ENCODE peak calls at places on chromosomes 13 and 19, in five cellular contexts. S, H, D, N and P are unnamed samples. For H3K4me1 and H3K9me3, the result is how much of the 10 kb centered on the place peaks cover.

GRCh38 chr19:28242317-28242927 is 970.5 kb downstream of the UQCRFS1 start:
- DNase-seq in S (peak), H (peak), D (no peak), N (peak), P (no peak)

GRCh38 chr13:86051134-86052103 is 252.2 kb upstream of the SLITRK6 start:
- DNase-seq in S (no peak), H (no peak), D (no peak), N (no peak), P (no peak)

GRCh38 chr13:35343417-35343816 is 133.1 kb downstream of the MAB21L1 start:
- DNase-seq in S (no peak), H (no peak), D (no peak), N (no peak), P (no peak)

GRCh38 chr19:16118489-16119033 is 6.9 kb downstream of the RAB8A start:
- DNase-seq in S (no peak), H (peak), D (no peak), N (no peak), P (no peak)

GRCh38 chr13:110554227-110554836 is 7.2 kb downstream of the RAB20 start:
- DNase-seq in S (no peak), H (no peak), D (no peak), N (no peak), P (no peak)

GRCh38 chr13:30850867-30851211 is 55.2 kb upstream of the MEDAG start:
- DNase-seq in S (no peak), H (no peak), D (no peak), N (no peak), P (no peak)

GRCh38 chr19:54325194-54325621 is 12.2 kb upstream of the LILRA5 start:
- DNase-seq in S (peak), H (peak), D (peak), N (peak), P (no peak)

GRCh38 chr19:5293607-5294089 is 47.0 kb downstream of the PTPRS start:
- DNase-seq in S (peak), H (no peak), D (peak), N (peak), P (no peak)

GRCh38 chr19:47186337-47187022 is 44.5 kb downstream of the BBC3 start:
- DNase-seq in S (no peak), H (no peak), D (no peak), N (no peak), P (peak)

GRCh38 chr19:50311723-50312635 is 17.2 kb downstream of the KCNC3 start:
- DNase-seq in S (peak), H (no peak), D (no peak), N (peak), P (no peak)

GRCh38 chr13:51881296-51881695 is 19.5 kb downstream of the CCDC70 start:
- DNase-seq in S (no peak), H (no peak), D (no peak), N (no peak), P (no peak)

GRCh38 chr19:41548954-41549688 is 26.8 kb upstream of the CEACAM21 start:
- DNase-seq in S (no peak), H (peak), D (no peak), N (peak), P (peak)

GRCh38 chr13:44078806-44079378 is 199.2 kb downstream of the LACC1 start:
- DNase-seq in S (no peak), H (no peak), D (no peak), N (no peak), P (no peak)

GRCh38 chr19:16106121-16106520 is 5.6 kb upstream of the RAB8A start:
- DNase-seq in S (no peak), H (peak), D (peak), N (peak), P (peak)

GRCh38 chr19:38028913-38029565 is 122.0 kb downstream of the SIPA1L3 start:
- DNase-seq in S (no peak), H (no peak), D (peak), N (no peak), P (no peak)

GRCh38 chr19:44643605-44644390 is at the start of gene PVR:
- DNase-seq in S (peak), H (no peak), D (peak), N (peak), P (peak)

GRCh38 chr13:41311607-41312500 is 787 bp downstream of the NAA16 start:
- DNase-seq in S (peak), H (peak), D (peak), N (peak), P (peak)

GRCh38 chr19:29806098-29806866 is 5.5 kb upstream of the CCNE1 start:
- DNase-seq in S (peak), H (no peak), D (peak), N (peak), P (no peak)

GRCh38 chr13:73138276-73138950 is 79.6 kb downstream of the KLF5 start:
- DNase-seq in S (peak), H (no peak), D (peak), N (peak), P (peak)

GRCh38 chr13:113769106-113769505 is 10.1 kb downstream of the TMEM255B start:
- DNase-seq in S (no peak), H (no peak), D (no peak), N (no peak), P (no peak)

GRCh38 chr13:113769881-113770280 is 10.9 kb downstream of the TMEM255B start:
- DNase-seq in S (no peak), H (no peak), D (no peak), N (no peak), P (no peak)

GRCh38 chr13:113766035-113766800 is 7.2 kb downstream of the TMEM255B start:
- DNase-seq in S (no peak), H (no peak), D (no peak), N (no peak), P (no peak)

GRCh38 chr13:113767366-113767765 is 8.3 kb downstream of the TMEM255B start:
- DNase-seq in S (no peak), H (no peak), D (no peak), N (no peak), P (no peak)

DNA sequence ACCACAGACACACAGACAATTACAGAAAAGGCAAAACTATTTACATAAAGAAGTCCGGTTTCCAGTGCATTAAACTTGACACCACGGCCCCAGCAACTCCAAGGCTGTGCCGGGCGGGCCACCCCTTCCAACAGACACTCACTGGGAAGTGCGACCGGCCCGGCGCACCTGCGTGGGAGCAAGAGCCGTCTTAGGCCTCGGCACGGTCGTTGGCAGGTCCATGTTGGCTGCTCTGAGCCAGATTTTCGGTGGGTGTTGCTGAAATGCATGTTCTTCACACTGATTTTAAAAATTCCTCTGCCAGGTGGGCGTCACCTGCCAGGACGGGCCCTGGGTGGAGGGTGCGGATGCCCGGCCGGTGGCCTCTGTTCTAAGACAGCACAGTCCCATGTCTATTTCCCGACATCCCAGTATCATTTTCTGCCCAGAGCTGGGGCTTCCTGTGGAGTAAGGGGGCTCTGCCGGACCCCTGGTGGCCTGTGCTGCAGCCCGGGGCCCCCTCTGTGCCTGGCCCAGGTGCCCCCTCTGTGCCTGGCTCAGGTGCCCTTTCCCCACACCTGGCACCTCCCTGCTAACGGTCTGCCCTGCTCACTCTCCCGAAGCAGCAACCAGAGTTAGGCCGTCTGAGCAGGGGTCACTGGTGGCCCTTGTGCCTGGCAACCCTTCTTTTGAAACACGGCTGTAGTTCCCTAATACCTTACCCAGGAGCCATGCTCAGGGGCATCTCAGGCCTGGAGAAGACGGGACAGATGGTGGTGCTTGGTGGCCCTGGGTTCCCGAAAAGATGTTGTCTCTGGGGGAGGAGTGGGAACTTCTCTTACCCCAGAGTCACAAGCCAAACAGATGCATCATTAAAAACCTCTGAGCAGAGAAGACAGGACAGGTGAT is 9.2 kb downstream of the TMEM255B start:
- DNase-seq in S (no peak), H (no peak), D (no peak), N (no peak), P (no peak)
- TF ChIP-seq CTCF in S (no peak), H (no peak), D (no peak), N (no peak), P (no peak)

GRCh38 chr13:102273111-102273510 is 128.7 kb downstream of the FGF14 start:
- DNase-seq in S (no peak), H (no peak), D (no peak), N (no peak), P (no peak)
- H3K4me1 ChIP-seq in S (under half), H (under half), D (under half), N (under half), P (under half)

GRCh38 chr19:57689750-57690149 is 8.0 kb downstream of the ZNF551 start:
- DNase-seq in S (no peak), H (no peak), D (no peak), N (no peak), P (no peak)

GRCh38 chr19:57682226-57682766 is 519 bp downstream of the ZNF551 start:
- DNase-seq in S (no peak), H (no peak), D (no peak), N (no peak), P (no peak)

GRCh38 chr19:57688011-57688763 is 6.4 kb downstream of the ZNF551 start:
- DNase-seq in S (no peak), H (no peak), D (no peak), N (no peak), P (no peak)

GRCh38 chr19:57686727-57687126 is 5.0 kb downstream of the ZNF551 start:
- DNase-seq in S (no peak), H (no peak), D (no peak), N (no peak), P (no peak)

GRCh38 chr19:57687363-57688010 is 5.7 kb downstream of the ZNF551 start:
- DNase-seq in S (no peak), H (no peak), D (no peak), N (no peak), P (no peak)
- H3K9me3 ChIP-seq in S (under half), H (half or more), D (half or more), N (under half), P (half or more)

GRCh38 chr19:1062387-1063029 is 4.5 kb upstream of the ARHGAP45 start:
- DNase-seq in S (no peak), H (peak), D (no peak), N (no peak), P (no peak)

GRCh38 chr19:1064661-1065605 is 2.0 kb upstream of the ARHGAP45 start:
- DNase-seq in S (peak), H (peak), D (peak), N (peak), P (peak)

GRCh38 chr19:1063030-1063908 is 3.7 kb upstream of the ARHGAP45 start:
- DNase-seq in S (no peak), H (peak), D (no peak), N (no peak), P (peak)

GRCh38 chr19:1065606-1066109 is 1.3 kb upstream of the ARHGAP45 start:
- DNase-seq in S (no peak), H (no peak), D (no peak), N (no peak), P (peak)

DNA sequence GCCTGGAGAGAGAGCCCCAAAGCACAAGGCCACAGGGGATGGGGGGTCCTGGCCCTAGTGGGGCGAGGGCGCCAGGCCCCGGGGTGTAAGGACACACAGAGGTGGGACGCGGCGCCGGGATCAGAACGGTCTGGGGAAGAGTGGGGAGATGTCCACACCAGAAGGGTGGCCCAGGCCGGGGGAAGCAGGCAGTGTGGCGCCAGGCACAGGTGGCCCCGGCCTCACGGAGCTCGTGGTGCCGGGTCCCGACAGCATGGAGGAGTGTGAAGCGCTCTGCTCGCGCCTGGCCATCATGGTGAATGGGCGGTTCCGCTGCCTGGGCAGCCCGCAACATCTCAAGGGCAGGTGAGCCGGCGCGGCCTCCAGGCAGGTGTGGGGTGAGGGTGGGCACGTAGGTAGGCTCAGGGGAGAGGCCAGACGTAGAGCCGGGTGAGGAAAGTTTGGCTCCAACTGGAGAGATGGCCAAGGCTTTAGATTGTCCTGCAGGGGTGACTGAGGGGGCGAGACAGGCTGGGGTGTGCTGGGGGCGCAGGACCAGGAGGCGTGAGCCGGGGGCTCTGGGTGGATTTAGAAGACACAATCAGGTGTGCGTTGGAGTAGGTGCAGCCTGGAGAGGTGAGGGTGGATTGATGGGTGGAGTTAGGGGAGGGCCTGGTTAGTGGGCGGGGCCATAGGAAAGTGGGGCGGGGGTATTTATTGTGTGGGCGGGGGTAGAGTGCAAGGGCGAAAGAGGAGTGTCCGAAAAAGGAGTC is 2.9 kb upstream of the ARHGAP45 start:
- DNase-seq in S (no peak), H (peak), D (no peak), N (no peak), P (peak)
- TF ChIP-seq CTCF in S (no peak), H (no peak), D (no peak), N (no peak), P (no peak)

GRCh38 chr19:14561832-14562351 is 10.0 kb downstream of the NDUFB7 start:
- DNase-seq in S (peak), H (no peak), D (peak), N (peak), P (no peak)
- H3K4me1 ChIP-seq in S (under half), H (under half), D (under half), N (under half), P (under half)